ENCODE peak calls at places on chromosomes 2 and 18, in six cellular contexts. S is A549, X is HepG2, O is K562, K is WTC11, U is H1. Y is an unnamed sample.

GRCh38 chr18:68454511-68455228 is 260.2 kb downstream of the TMX3 start:
- DNase-seq in S (no peak), X (no peak), O (no peak), K (no peak), U (no peak), Y (no peak)

GRCh38 chr2:9613291-9613690 is 17.5 kb downstream of the YWHAQ start:
- DNase-seq in S (no peak), X (no peak), O (no peak), K (no peak), U (no peak), Y (no peak)

GRCh38 chr2:10947005-10947440 is 35.3 kb downstream of the KCNF1 start:
- DNase-seq in S (no peak), X (no peak), O (no peak), K (no peak), U (no peak), Y (no peak)

GRCh38 chr18:62098960-62099359 is 87.9 kb downstream of the PIGN start:
- DNase-seq in S (no peak), X (no peak), O (no peak), K (no peak), U (no peak), Y (no peak)

GRCh38 chr2:96325884-96326255 is 753 bp downstream of the ITPRIPL1 start:
- DNase-seq in S (no peak), X (no peak), O (no peak), K (no peak), U (no peak), Y (no peak)

GRCh38 chr2:239564587-239564986 is 163.8 kb upstream of the HDAC4 start:
- DNase-seq in S (no peak), X (no peak), O (no peak), K (no peak), U (no peak), Y (no peak)

GRCh38 chr2:37415128-37415817 is 70.8 kb downstream of the QPCT start:
- DNase-seq in S (peak), X (no peak), O (peak), K (no peak), U (no peak), Y (peak)

GRCh38 chr2:70442301-70443077 is 111.1 kb downstream of the TGFA start:
- DNase-seq in S (no peak), X (no peak), O (no peak), K (no peak), U (peak), Y (no peak)

GRCh38 chr2:201363857-201364560 is 6.9 kb upstream of the FLACC1 start:
- DNase-seq in S (peak), X (peak), O (peak), K (no peak), U (no peak), Y (peak)

GRCh38 chr18:61203151-61203550 is 130.1 kb upstream of the CDH20 start:
- DNase-seq in S (no peak), X (no peak), O (no peak), K (no peak), U (no peak), Y (no peak)

GRCh38 chr2:130883520-130883919 is 46.8 kb downstream of the ARHGEF4 start:
- DNase-seq in S (no peak), X (no peak), O (no peak), K (no peak), U (peak), Y (no peak)

GRCh38 chr2:40363631-40364030 is 88.3 kb downstream of the SLC8A1 start:
- DNase-seq in S (peak), X (no peak), O (no peak), K (no peak), U (no peak), Y (peak)

GRCh38 chr2:139218181-139218580 is 438.0 kb upstream of the NXPH2 start:
- DNase-seq in S (no peak), X (no peak), O (no peak), K (no peak), U (no peak), Y (no peak)

GRCh38 chr18:27785815-27786537 is 391.0 kb downstream of the CDH2 start:
- DNase-seq in S (no peak), X (no peak), O (no peak), K (no peak), U (no peak), Y (no peak)

GRCh38 chr2:202221873-202222272 is 16.5 kb downstream of the SUMO1 start:
- DNase-seq in S (no peak), X (no peak), O (peak), K (no peak), U (no peak), Y (no peak)

GRCh38 chr2:127658641-127659407 is 12.9 kb downstream of the GPR17 start:
- DNase-seq in S (no peak), X (no peak), O (no peak), K (no peak), U (no peak), Y (no peak)

GRCh38 chr2:48248251-48248933 is 281.6 kb upstream of the STON1 start:
- DNase-seq in S (peak), X (peak), O (no peak), K (no peak), U (no peak), Y (peak)

GRCh38 chr18:45775726-45776125 is 49.7 kb upstream of the SIGLEC15 start:
- DNase-seq in S (no peak), X (no peak), O (no peak), K (no peak), U (no peak), Y (no peak)

GRCh38 chr2:133266075-133266925 is 302.0 kb downstream of the NCKAP5 start:
- DNase-seq in S (peak), X (no peak), O (no peak), K (peak), U (peak), Y (peak)

GRCh38 chr2:156935611-156936010 is 321.9 kb upstream of the GALNT5 start:
- DNase-seq in S (no peak), X (no peak), O (no peak), K (no peak), U (no peak), Y (no peak)

GRCh38 chr18:47735041-47735440 is 195.4 kb downstream of the SMAD2 start:
- DNase-seq in S (no peak), X (no peak), O (no peak), K (no peak), U (no peak), Y (no peak)

GRCh38 chr2:52934354-52934898 is 833.2 kb upstream of the CHAC2 start:
- DNase-seq in S (peak), X (peak), O (no peak), K (no peak), U (no peak), Y (peak)

GRCh38 chr2:47079515-47080412 is 75.3 kb downstream of the STPG4 start:
- DNase-seq in S (no peak), X (no peak), O (no peak), K (no peak), U (no peak), Y (no peak)

DNA sequence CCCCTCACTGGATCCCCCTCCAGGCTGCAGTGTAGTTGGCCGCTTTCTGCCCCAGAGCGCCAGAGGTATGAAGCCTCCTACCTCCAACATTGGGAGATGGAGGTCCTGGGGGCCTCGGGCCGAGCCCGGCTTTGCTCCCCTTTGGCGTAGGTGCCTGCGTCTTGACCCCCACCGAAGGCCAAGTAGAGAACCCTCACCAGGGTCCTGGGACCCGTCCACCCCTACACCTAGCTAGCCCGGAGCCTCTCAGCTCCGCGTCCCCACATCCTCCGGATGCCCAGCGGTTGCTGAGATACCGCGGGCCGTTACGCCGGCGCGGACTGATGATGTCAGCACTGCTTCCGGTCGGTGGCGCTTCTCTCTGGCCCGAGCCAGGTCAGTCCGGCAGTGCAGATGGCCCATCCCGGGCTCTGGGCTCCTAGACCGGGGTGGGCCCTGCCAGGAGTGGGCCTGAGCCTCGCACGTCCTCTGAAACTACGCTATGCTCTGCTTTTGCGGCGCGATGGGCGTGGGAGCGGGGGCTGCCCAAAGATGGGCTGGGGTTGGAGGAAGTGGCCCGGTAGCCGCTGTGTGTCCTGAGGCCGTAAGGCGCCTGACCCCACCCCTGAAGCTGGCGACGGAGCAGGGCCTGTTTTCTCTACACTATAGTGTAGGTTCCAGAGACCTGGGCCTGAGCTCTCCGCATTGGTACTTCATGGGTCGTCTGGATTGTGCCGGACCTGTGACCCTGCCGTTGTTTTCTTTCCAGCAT is at the start of the genes GLB1L and STK16:
- DNase-seq in S (peak), X (peak), O (peak), K (peak), U (peak), Y (peak)
- TF ChIP-seq JUN in S (peak), X (no peak), O (peak), K (no peak), U (peak), Y (no peak)

GRCh38 chr2:168443818-168444217 is 12.3 kb upstream of the CERS6 start:
- DNase-seq in S (peak), X (no peak), O (no peak), K (no peak), U (no peak), Y (no peak)
- TF ChIP-seq CTCF in S (no peak), X (peak), O (no peak), K (no peak), U (no peak), Y (no peak)

DNA sequence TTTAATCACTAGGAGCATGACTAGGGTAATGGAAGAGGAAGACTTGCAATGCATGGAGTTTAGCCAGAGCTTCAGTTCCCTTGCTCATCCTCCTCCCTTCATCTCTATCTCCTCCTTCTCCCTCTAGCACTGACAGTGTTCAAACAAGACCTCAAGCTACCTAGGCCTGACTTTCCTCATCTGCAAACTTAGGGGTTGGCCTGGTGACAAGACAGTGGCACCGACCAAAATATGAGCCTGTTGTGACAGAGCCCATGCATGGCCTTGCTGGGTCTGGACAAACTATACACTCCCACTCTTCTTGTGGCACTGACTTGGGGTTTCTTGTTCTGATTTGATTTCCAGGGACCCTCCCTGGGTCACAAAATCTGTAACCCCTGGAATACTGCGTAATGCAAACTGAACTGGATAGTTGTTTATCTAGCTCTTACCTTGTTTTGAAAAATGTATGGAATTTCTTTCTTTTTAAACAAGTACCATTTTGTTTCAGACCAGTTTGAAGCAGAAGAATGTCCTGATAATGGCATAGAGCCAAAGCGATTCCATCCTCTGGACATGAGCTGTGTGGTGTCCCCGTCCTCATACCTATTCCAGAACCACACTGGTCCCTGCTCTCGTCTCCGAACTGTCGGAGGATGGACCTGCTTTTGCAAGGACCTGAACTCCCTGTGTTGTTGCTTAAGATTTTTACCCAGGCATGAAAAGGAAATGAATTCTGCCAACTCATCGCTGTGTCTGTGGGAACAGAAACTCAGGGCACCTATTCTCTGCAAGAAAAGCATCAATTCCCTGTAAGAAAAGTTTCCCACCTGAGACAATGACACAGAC is 33.4 kb upstream of the PPP4R1 start:
- DNase-seq in S (peak), X (peak), O (no peak), K (no peak), U (no peak), Y (peak)
- TF ChIP-seq JUN in S (no peak), X (no peak), O (no peak), K (no peak), U (no peak), Y (no peak)

GRCh38 chr2:45859682-45860081 is 208.2 kb downstream of the PRKCE start:
- DNase-seq in S (no peak), X (no peak), O (no peak), K (no peak), U (no peak), Y (no peak)

GRCh38 chr2:45862843-45863242 is 211.4 kb downstream of the PRKCE start:
- DNase-seq in S (no peak), X (no peak), O (no peak), K (no peak), U (no peak), Y (no peak)

GRCh38 chr2:45857848-45858520 is 206.5 kb downstream of the PRKCE start:
- DNase-seq in S (no peak), X (no peak), O (no peak), K (no peak), U (no peak), Y (no peak)

GRCh38 chr2:45857206-45857605 is 205.7 kb downstream of the PRKCE start:
- DNase-seq in S (no peak), X (no peak), O (no peak), K (no peak), U (no peak), Y (no peak)

DNA sequence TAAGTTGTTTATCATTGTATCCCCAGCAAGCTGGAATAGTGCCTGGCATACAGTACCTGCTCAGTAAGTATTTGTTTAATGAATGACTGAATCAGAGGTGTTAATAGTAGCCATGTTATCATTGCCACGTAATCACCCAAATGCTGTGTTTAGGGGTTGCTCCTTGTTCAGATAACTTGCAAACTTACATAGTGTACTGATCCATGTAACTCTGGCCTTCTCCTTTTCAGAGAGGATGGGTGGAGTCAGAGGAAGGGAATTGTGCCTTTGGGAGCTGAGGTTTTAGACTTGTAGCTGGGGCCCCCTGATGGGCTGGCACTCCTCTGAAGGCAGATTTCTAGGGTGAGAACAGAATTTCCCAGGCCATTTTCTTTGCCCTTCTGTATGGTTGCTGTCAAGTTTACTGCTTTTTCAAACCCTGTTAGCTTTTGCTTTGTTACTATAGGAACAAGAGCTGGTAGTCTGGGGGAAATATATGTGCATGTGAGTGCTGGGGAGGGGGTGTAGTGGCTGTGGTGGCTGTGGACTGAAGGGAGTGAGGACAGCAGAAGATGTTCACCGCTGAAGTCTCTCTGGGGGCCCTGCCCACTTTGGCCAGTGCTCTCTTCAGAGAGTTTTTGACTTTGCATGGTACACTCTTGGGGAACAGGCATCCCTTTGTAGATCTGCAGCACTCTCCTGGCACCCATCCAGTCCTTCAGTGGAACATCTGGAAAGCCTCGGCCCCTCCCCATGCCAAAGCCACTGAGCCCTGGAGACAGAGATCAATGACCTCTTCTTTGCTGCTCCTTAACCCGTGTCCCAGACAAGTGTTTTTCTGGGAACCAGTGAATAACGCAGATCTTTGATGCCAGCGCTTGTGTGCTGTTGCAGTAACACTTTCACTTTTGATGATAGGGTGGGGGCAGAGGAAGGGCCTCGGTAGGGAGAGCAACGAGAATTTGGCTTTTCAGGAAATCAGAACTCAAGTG is 208.9 kb downstream of the PRKCE start:
- DNase-seq in S (no peak), X (peak), O (no peak), K (no peak), U (no peak), Y (peak)
- TF ChIP-seq CTCF in S (no peak), X (no peak), O (no peak), K (no peak), U (no peak), Y (no peak)

GRCh38 chr2:43050866-43051265 is 175.5 kb downstream of the ZFP36L2 start:
- DNase-seq in S (no peak), X (no peak), O (no peak), K (peak), U (no peak), Y (peak)
- TF ChIP-seq JUN in S (no peak), X (no peak), O (no peak), K (no peak), U (no peak), Y (no peak)

Y was measured in endothelial cell of umbilical vein.